ENCODE peak calls at places on chromosomes 12 and 14, in ten cellular contexts. H, V, A, M, F, Y, C, D, I and E are unnamed samples.

GRCh38 chr14:26773906-26774593 is 176.2 kb upstream of the NOVA1 start:
- DNase-seq in V (peak; percentile 18), H (no peak), I (no peak), C (no peak), Y (no peak), F (no peak), M (no peak), D (no peak), A (no peak), E (no peak)

GRCh38 chr12:1630081-1630826 is 1.2 kb downstream of the WNT5B start:
- DNase-seq in Y (peak; percentile 59), D (peak; percentile 82), A (peak; percentile 88), F (peak; percentile 87), C (no peak), I (no peak), H (peak; percentile 47), V (peak; percentile 58), M (peak; percentile 39), E (no peak)

GRCh38 chr14:73752297-73752992 is 38.3 kb upstream of the PNMA1 start:
- DNase-seq in V (peak; percentile 53), F (no peak), Y (peak; percentile 81), C (no peak), H (peak; percentile 70), M (peak; percentile 88), I (no peak), D (peak; percentile 96), A (peak; percentile 76), E (no peak)

GRCh38 chr14:99947695-99948094 is 117.5 kb upstream of the EVL start:
- DNase-seq in A (no peak), D (peak; percentile 69), F (no peak), H (no peak), C (peak; percentile 15), I (no peak), M (no peak), V (no peak), Y (no peak), E (no peak)

GRCh38 chr14:66965831-66966230 is 223.4 kb upstream of the GARIN2 start:
- DNase-seq in A (no peak), Y (no peak), D (no peak), M (no peak), H (no peak), F (no peak), C (no peak), I (no peak), V (no peak), E (no peak)

GRCh38 chr14:79011920-79012204 is 841.7 kb downstream of the NRXN3 start:
- DNase-seq in I (no peak), D (no peak), A (no peak), H (no peak), F (no peak), V (no peak), M (no peak), C (no peak), Y (no peak), E (no peak)

GRCh38 chr12:50568338-50569155 is 63.8 kb downstream of the DIP2B start:
- DNase-seq in Y (no peak), F (no peak), M (no peak), V (no peak), A (no peak), D (no peak), I (no peak), H (no peak), C (no peak), E (no peak)

GRCh38 chr12:39846971-39847661 is 227.5 kb upstream of the ABCD2 start:
- DNase-seq in V (no peak), D (no peak), H (no peak), A (no peak), Y (no peak), C (peak; percentile 4), M (no peak), I (no peak), F (no peak), E (no peak)

GRCh38 chr14:54782803-54783659 is 119.6 kb downstream of the GCH1 start:
- DNase-seq in V (peak; percentile 34), A (no peak), Y (peak; percentile 18), C (peak; percentile 11), D (peak; percentile 66), M (no peak), H (no peak), F (no peak), I (no peak), E (no peak)

GRCh38 chr14:101108579-101109346 is 205.2 kb upstream of the RTL1 start:
- DNase-seq in A (no peak), Y (no peak), I (no peak), M (peak; percentile 19), C (no peak), H (no peak), F (peak; percentile 69), V (no peak), D (peak; percentile 62), E (peak; percentile 35)

GRCh38 chr12:66241061-66242043 is 52.3 kb downstream of the IRAK3 start:
- DNase-seq in Y (no peak), F (no peak), A (no peak), V (peak; percentile 27), I (no peak), C (no peak), D (no peak), H (no peak), M (no peak), E (no peak)

GRCh38 chr14:21894003-21894897 is 220.6 kb upstream of the OR4E1 start:
- DNase-seq in H (no peak), A (no peak), D (no peak), C (no peak), M (peak; percentile 38), V (peak; percentile 24), Y (no peak), I (peak; percentile 13), F (peak; percentile 24), E (no peak)

GRCh38 chr12:52951640-52952039 is 2.7 kb downstream of the KRT18 start:
- DNase-seq in F (no peak), I (no peak), H (no peak), Y (no peak), C (no peak), M (no peak), A (no peak), D (no peak), V (no peak), E (no peak)

GRCh38 chr12:68157295-68157871 is 2.2 kb downstream of the IFNG start:
- DNase-seq in M (no peak), D (no peak), Y (no peak), A (no peak), H (no peak), V (no peak), F (no peak), I (no peak), C (no peak), E (no peak)

GRCh38 chr12:118397693-118398440 is 21.5 kb downstream of the SUDS3 start:
- DNase-seq in A (no peak), H (no peak), F (no peak), D (no peak), M (no peak), V (no peak), C (no peak), Y (no peak), I (no peak), E (no peak)
- TF ChIP-seq EP300 in A (no peak), H (no peak), F (no peak), D (no peak), M (no peak), V (no peak), C (no peak), Y (no peak), I (no peak), E (no peak)

GRCh38 chr14:92315050-92315785 is 7.7 kb upstream of the SLC24A4 start:
- DNase-seq in H (no peak), C (no peak), D (no peak), I (no peak), M (no peak), Y (no peak), A (no peak), F (peak; percentile 43), V (no peak), E (no peak)
- TF ChIP-seq EP300 in H (no peak), C (no peak), D (no peak), I (no peak), M (no peak), Y (no peak), A (no peak), F (no peak), V (no peak), E (no peak)

GRCh38 chr12:57611116-57611809 is at the start of gene ARHGEF25:
- DNase-seq in Y (peak; percentile 73), I (peak; percentile 83), A (peak; percentile 97), V (peak; percentile 48), D (peak; percentile 93), H (peak; percentile 76), M (peak; percentile 53), C (peak; percentile 41), F (peak; percentile 91), E (peak; percentile 69)

GRCh38 chr12:57607958-57608663 is 3.1 kb upstream of the ARHGEF25 start:
- DNase-seq in F (no peak), V (no peak), M (no peak), C (no peak), H (no peak), Y (no peak), D (no peak), I (no peak), A (no peak), E (no peak)

GRCh38 chr12:57610553-57611115 is 601 bp upstream of the ARHGEF25 start:
- DNase-seq in A (peak; percentile 85), D (peak; percentile 93), C (no peak), F (peak; percentile 90), M (no peak), V (no peak), Y (peak; percentile 59), I (no peak), H (peak; percentile 69), E (no peak)

GRCh38 chr12:57609091-57609780 is 2.0 kb upstream of the ARHGEF25 start:
- DNase-seq in I (peak; percentile 39), F (no peak), M (no peak), V (no peak), C (no peak), D (no peak), H (no peak), Y (no peak), A (no peak), E (no peak)

DNA sequence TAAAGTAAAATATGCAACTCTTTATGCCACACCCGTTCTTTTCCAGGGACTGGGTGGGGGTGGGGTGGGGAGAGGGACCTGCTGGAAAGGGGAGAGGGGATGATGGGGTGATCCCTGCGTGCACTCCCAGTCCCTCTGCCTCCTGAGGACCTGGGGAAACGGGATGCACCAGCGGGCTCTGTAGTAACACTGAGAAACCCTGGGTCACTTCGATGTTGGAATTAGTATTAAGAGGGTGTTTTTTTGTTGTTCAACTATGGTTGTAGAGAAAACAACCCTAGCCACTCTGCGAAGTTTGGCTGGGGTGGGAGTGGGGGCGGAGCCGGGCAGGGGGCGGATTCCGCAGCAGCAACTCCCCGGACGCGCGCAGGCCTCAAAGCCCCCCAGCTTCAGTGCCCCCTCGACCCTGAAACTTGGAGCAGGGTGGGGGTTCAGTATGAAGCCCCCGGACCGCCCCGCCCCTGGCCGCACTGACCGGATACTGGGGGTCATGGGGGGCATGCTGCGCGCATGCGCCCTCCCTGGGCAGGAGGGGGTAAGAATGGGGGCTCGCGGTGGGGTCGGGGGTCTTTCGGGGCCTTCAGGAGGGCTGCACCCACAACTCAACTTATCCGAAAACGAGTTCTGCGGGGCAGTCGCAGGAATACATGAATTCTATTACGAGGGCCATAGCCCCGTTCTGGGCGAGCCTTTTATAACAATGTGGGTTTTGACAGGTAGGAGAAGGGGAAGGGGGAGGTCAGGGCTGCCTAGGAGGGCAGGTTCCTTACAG is 1.3 kb upstream of the ARHGEF25 start:
- DNase-seq in A (peak; percentile 72), V (no peak), M (no peak), H (peak; percentile 66), F (peak; percentile 85), I (no peak), Y (no peak), D (no peak), C (no peak), E (no peak)
- TF ChIP-seq EP300 in A (no peak), V (no peak), M (no peak), H (no peak), F (no peak), I (no peak), Y (no peak), D (no peak), C (no peak), E (no peak)

GRCh38 chr14:56331815-56332214 is 213.6 kb downstream of the PELI2 start:
- DNase-seq in A (peak; percentile 15), I (no peak), H (peak; percentile 21), M (no peak), V (no peak), Y (no peak), F (no peak), C (no peak), D (no peak), E (no peak)
- TF ChIP-seq EP300 in A (no peak), I (no peak), H (no peak), M (no peak), V (no peak), Y (no peak), F (no peak), C (no peak), D (no peak), E (no peak)